ENCODE peak calls at places on chromosomes 12 and 14, in seven cellular contexts. C is SK-N-SH, G is K562, E is HCT116, Z is H1, W is GM12878, T is HepG2. N is an unnamed sample.

GRCh38 chr14:79764288-79764687 is 447.0 kb downstream of the DIO2 start:
- DNase-seq in T (peak; percentile 15), Z (no peak), W (no peak), G (no peak), C (no peak), E (no peak), N (no peak)

GRCh38 chr12:5200276-5201087 is 156.8 kb downstream of the KCNA5 start:
- DNase-seq in Z (peak; percentile 93), T (peak; percentile 18), E (peak; percentile 4), C (peak; percentile 64), G (peak; percentile 74), W (no peak), N (peak; percentile 4)

GRCh38 chr12:125786143-125786542 is 720.9 kb downstream of the AACS start:
- DNase-seq in W (no peak), T (no peak), G (no peak), C (no peak), Z (no peak), E (no peak), N (no peak)

GRCh38 chr14:23079716-23080115 is 15.2 kb downstream of the ACIN1 start:
- DNase-seq in G (no peak), E (no peak), T (no peak), Z (no peak), C (no peak), W (no peak), N (no peak)

GRCh38 chr14:54686219-54686870 is 119.4 kb downstream of the SAMD4A start:
- DNase-seq in T (no peak), Z (no peak), C (no peak), W (no peak), G (no peak), E (no peak), N (no peak)

GRCh38 chr12:51386361-51386760 is 4.8 kb downstream of the GALNT6 start:
- DNase-seq in W (no peak), Z (no peak), C (no peak), E (no peak), T (no peak), G (no peak), N (no peak)

GRCh38 chr12:98127336-98127679 is 388.1 kb upstream of the TMPO start:
- DNase-seq in T (no peak), C (no peak), W (no peak), Z (no peak), E (no peak), G (no peak), N (no peak)

GRCh38 chr12:23752245-23752644 is 197.2 kb downstream of the SOX5 start:
- DNase-seq in C (no peak), E (no peak), T (no peak), Z (no peak), W (no peak), G (no peak), N (no peak)

GRCh38 chr14:89042021-89042420 is 217.6 kb downstream of the TTC8 start:
- DNase-seq in T (no peak), E (no peak), Z (no peak), W (no peak), G (no peak), C (no peak), N (no peak)

GRCh38 chr14:24398298-24398942 is 383 bp upstream of the NYNRIN start:
- DNase-seq in T (no peak), W (no peak), E (no peak), C (peak; percentile 73), G (no peak), Z (peak; percentile 74), N (no peak)

GRCh38 chr14:54562334-54562733 is 4.6 kb upstream of the SAMD4A start:
- DNase-seq in E (no peak), Z (no peak), T (no peak), G (no peak), W (no peak), C (no peak), N (no peak)

GRCh38 chr14:81018245-81018644 is 62.8 kb downstream of the TSHR start:
- DNase-seq in Z (no peak), E (no peak), C (no peak), T (no peak), W (no peak), G (no peak), N (no peak)

GRCh38 chr12:15886372-15887042 is 4.3 kb downstream of the STRAP start:
- DNase-seq in Z (no peak), C (no peak), W (no peak), E (no peak), T (peak; percentile 70), G (no peak), N (no peak)

GRCh38 chr12:127675936-127676335 is 591.0 kb upstream of the TMEM132C start:
- DNase-seq in E (no peak), Z (no peak), T (no peak), G (no peak), W (no peak), C (no peak), N (no peak)

GRCh38 chr14:104451474-104451873 is 128.1 kb upstream of the C14orf180 start:
- DNase-seq in Z (no peak), G (no peak), C (no peak), T (no peak), E (no peak), W (no peak), N (no peak)

GRCh38 chr12:82130763-82131162 is 227.4 kb downstream of the CCDC59 start:
- DNase-seq in E (no peak), T (no peak), G (no peak), W (no peak), Z (no peak), C (no peak), N (no peak)

GRCh38 chr12:126950266-126950665 is 1316.7 kb upstream of the TMEM132C start:
- DNase-seq in C (no peak), Z (no peak), W (no peak), G (no peak), T (no peak), E (no peak), N (no peak)

GRCh38 chr12:127516467-127516866 is 750.5 kb upstream of the TMEM132C start:
- DNase-seq in Z (no peak), G (no peak), C (no peak), W (no peak), T (no peak), E (no peak), N (no peak)

GRCh38 chr14:32472512-32473472 is 143.7 kb downstream of the AKAP6 start:
- DNase-seq in W (no peak), E (no peak), G (no peak), C (no peak), Z (no peak), T (peak; percentile 38), N (no peak)

DNA sequence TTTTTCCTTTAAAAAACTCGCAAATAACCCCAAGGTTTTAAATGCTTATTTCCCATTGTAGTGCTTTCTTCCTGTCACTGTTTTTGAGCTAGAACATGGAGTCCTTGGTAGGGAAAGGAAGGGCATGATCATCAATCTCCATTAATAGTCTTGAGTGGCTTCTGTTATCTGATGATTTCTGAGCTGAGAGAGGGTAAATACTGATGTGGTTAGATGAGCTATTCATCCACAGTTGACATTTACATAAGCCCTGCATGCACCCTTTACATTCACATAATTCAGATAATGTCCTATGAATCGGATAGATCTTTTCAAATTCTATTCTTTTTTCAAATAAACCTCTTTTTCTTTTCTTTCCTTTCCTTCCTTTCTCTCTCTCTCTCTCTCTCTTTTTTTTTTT is 81.4 kb downstream of the NTN4 start:
- DNase-seq in C (peak; percentile 33), W (no peak), E (no peak), T (no peak), G (no peak), Z (no peak), N (peak; percentile 14)
- TF ChIP-seq JUND in C (no peak), W (no peak), E (no peak), T (no peak), G (no peak), Z (no peak), N (no peak)

GRCh38 chr14:21525995-21526671 is at the start of gene SALL2:
- DNase-seq in C (peak; percentile 93), G (peak; percentile 86), W (peak; percentile 21), Z (peak; percentile 93), E (no peak), T (peak; percentile 79), N (peak; percentile 80)

GRCh38 chr14:21527320-21527679 is 1.2 kb upstream of the SALL2 start:
- DNase-seq in Z (no peak), C (no peak), W (no peak), T (no peak), E (no peak), G (no peak), N (no peak)

GRCh38 chr14:21526672-21527319 is 650 bp upstream of the SALL2 start:
- DNase-seq in Z (peak; percentile 79), W (no peak), E (no peak), G (no peak), T (no peak), C (no peak), N (no peak)

GRCh38 chr14:21528381-21529348 is 2.5 kb upstream of the SALL2 start:
- DNase-seq in Z (no peak), C (no peak), E (no peak), T (peak; percentile 93), G (peak; percentile 47), W (no peak), N (no peak)

DNA sequence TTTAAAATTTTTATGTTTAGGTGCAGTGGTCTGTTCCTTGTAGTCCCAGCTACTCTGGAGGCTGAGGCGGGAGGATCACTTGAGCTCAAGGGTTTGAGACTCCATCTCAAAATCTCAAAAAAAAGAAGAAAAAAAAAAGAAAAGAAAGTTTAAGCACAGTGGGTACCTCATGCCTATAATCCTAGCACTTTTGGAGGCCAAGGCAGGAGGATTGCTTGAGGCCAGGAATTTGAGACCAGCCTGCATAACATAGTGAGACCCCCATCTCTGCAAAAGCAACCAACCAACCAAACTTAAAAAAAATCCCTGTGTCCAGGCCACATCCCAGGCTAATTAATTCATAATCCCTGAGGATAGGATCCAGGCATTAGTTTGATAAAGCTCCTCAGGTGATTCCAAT is 3.4 kb upstream of the SALL2 start:
- DNase-seq in E (no peak), W (no peak), T (no peak), C (no peak), Z (no peak), G (no peak), N (no peak)
- TF ChIP-seq JUND in E (no peak), W (no peak), T (no peak), C (no peak), Z (no peak), G (no peak), N (no peak)

DNA sequence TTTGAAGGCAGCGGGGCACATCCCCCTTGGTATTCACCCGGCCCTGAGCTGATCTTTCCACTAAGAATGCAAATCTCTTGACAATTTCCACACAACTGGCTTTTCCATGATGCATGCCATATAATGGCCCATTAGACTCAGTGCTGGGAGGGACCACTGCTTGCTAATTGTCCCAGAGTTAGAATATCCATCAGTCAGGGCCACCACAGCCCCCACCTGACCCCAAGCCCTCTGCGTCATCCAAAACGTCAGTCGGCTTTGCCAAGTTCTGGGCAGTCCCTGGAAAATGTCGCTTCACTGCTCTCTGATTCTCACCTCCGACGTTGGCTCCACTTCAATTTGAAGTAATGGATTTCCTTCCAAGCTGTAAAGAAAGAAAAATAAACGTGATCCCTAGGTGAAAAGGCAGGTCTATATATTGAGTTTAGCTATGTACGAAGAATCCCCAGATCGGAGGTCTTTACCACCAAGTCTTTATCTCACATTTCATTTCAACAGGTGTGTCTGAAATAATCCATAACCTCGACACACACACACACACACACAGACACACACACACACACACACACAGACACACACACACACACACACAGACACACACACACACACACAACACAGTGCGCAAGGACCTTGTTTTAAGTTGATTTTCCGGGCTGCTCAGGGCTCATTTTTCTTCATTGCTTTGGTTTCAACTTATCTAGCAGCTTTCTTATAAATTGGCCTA is 165.5 kb upstream of the NOS1 start:
- DNase-seq in T (no peak), W (no peak), G (no peak), Z (no peak), E (no peak), C (no peak), N (no peak)
- TF ChIP-seq JUND in T (no peak), W (no peak), G (no peak), Z (no peak), E (no peak), C (no peak), N (no peak)

GRCh38 chr12:74337951-74338350 is 199.7 kb upstream of the ATXN7L3B start:
- DNase-seq in W (no peak), E (peak; percentile 76), Z (no peak), T (peak; percentile 9), C (no peak), G (no peak), N (no peak)
- TF ChIP-seq JUND in W (no peak), E (peak; percentile 97), Z (no peak), T (no peak), C (peak; percentile 87), G (no peak), N (no peak)

N was measured in T47D.